ENCODE peak calls at places on chromosomes 5 and 9, in four cellular contexts. O is HT1080, N is activated T-cell treated with anti-CD3 and anti-CD28 coated beads for 1 hour, E is AML-193. S is an unnamed sample.

GRCh38 chr5:109454726-109455505 is 45.1 kb upstream of the PJA2 start:
- DNase-seq in E (no peak), N (no peak), O (peak; percentile 45), S (peak; percentile 27)

GRCh38 chr5:5340206-5340729 is 82.2 kb upstream of the ICE1 start:
- DNase-seq in O (peak; percentile 99), N (no peak), E (no peak), S (peak; percentile 93)

GRCh38 chr5:107982703-107983425 is 312.1 kb upstream of the EFNA5 start:
- DNase-seq in N (no peak), E (no peak), O (no peak), S (no peak)

GRCh38 chr5:25025836-25026235 is 381.1 kb upstream of the CDH10 start:
- DNase-seq in N (no peak), E (no peak), O (no peak), S (no peak)

GRCh38 chr9:26261503-26262330 is 583.5 kb upstream of the TUSC1 start:
- DNase-seq in O (peak; percentile 94), E (no peak), N (no peak), S (peak; percentile 98)

GRCh38 chr5:51960617-51961115 is 577.4 kb downstream of the ISL1 start:
- DNase-seq in N (no peak), E (peak; percentile 2), O (peak; percentile 33), S (no peak)

GRCh38 chr5:44565872-44566271 is 176.7 kb upstream of the FGF10 start:
- DNase-seq in E (no peak), N (no peak), O (no peak), S (no peak)

GRCh38 chr5:142864293-142865260 is 94.4 kb downstream of the ARHGAP26 start:
- DNase-seq in E (no peak), O (no peak), N (no peak), S (no peak)

GRCh38 chr9:13082796-13083195 is 196.7 kb downstream of the MPDZ start:
- DNase-seq in O (no peak), E (no peak), N (no peak), S (no peak)

GRCh38 chr5:131977212-131977604 is 31.7 kb upstream of the MEIKIN start:
- DNase-seq in E (no peak), O (peak; percentile 69), N (no peak), S (no peak)

GRCh38 chr5:78647838-78648358 is 674 bp downstream of the LHFPL2 start:
- DNase-seq in N (no peak), E (no peak), O (peak; percentile 46), S (peak; percentile 32)

GRCh38 chr5:82806513-82806912 is 270.7 kb downstream of the TMEM167A start:
- DNase-seq in N (no peak), E (no peak), O (no peak), S (no peak)

GRCh38 chr5:161167001-161167765 is 315.2 kb upstream of the ATP10B start:
- DNase-seq in O (no peak), N (no peak), E (no peak), S (no peak)

GRCh38 chr5:160324885-160325284 is 12.5 kb upstream of the CCNJL start:
- DNase-seq in N (no peak), O (no peak), E (no peak), S (no peak)

GRCh38 chr5:173473293-173473692 is 143.2 kb downstream of the BOD1 start:
- DNase-seq in N (no peak), O (peak; percentile 15), E (no peak), S (no peak)